ENCODE peak calls at places on chromosomes 13 and 19, in six cellular contexts. E, H, C, J, X and R are unnamed samples.

GRCh38 chr13:24709186-24709913 is 29.1 kb downstream of the ATP12A start:
- DNase-seq in E (no peak), H (no peak), C (peak), J (no peak), X (no peak), R (peak)

GRCh38 chr19:4025317-4025716 is 17.8 kb downstream of the PIAS4 start:
- DNase-seq in E (no peak), H (no peak), C (no peak), J (no peak), X (no peak), R (no peak)

GRCh38 chr19:7348587-7349230 is at the start of gene ARHGEF18:
- DNase-seq in E (peak), H (no peak), C (peak), J (no peak), X (no peak), R (no peak)

GRCh38 chr19:18156841-18157464 is 4.0 kb downstream of the PIK3R2 start:
- DNase-seq in E (no peak), H (peak), C (peak), J (peak), X (peak), R (peak)

GRCh38 chr13:29909975-29910674 is 59.7 kb upstream of the UBL3 start:
- DNase-seq in E (no peak), H (no peak), C (no peak), J (peak), X (no peak), R (peak)

GRCh38 chr19:10009269-10009665 is 1.0 kb downstream of the COL5A3 start:
- DNase-seq in E (peak), H (peak), C (peak), J (peak), X (peak), R (peak)

GRCh38 chr13:25291691-25292090 is 4.4 kb upstream of the MTMR6 start:
- DNase-seq in E (no peak), H (no peak), C (no peak), J (no peak), X (no peak), R (no peak)

GRCh38 chr19:41426952-41427646 is at the start of gene B3GNT8:
- DNase-seq in E (peak), H (peak), C (peak), J (peak), X (peak), R (peak)

GRCh38 chr19:12783226-12783848 is 7.9 kb upstream of the JUNB start:
- DNase-seq in E (peak), H (peak), C (no peak), J (no peak), X (no peak), R (no peak)

GRCh38 chr19:49409441-49410029 is 13.7 kb downstream of the PTH2 start:
- DNase-seq in E (peak), H (no peak), C (no peak), J (no peak), X (no peak), R (no peak)

GRCh38 chr19:36246006-36246391 is 31.1 kb downstream of the ZNF146 start:
- DNase-seq in E (no peak), H (no peak), C (no peak), J (no peak), X (no peak), R (no peak)

GRCh38 chr13:50589651-50590054 is 253.8 kb downstream of the DLEU7 start:
- DNase-seq in E (peak), H (peak), C (no peak), J (no peak), X (no peak), R (no peak)

GRCh38 chr19:34217952-34218817 is 36.2 kb upstream of the GARRE1 start:
- DNase-seq in E (peak), H (peak), C (peak), J (peak), X (peak), R (no peak)

GRCh38 chr13:26111797-26112196 is 60.0 kb upstream of the SHISA2 start:
- DNase-seq in E (no peak), H (no peak), C (no peak), J (no peak), X (no peak), R (no peak)

GRCh38 chr13:60788156-60788829 is 391.3 kb downstream of the TDRD3 start:
- DNase-seq in E (no peak), H (peak), C (no peak), J (peak), X (no peak), R (peak)

GRCh38 chr19:38388310-38389100 is at the start of gene SPRED3:
- DNase-seq in E (no peak), H (no peak), C (no peak), J (no peak), X (no peak), R (no peak)

GRCh38 chr13:113666324-113666660 is 727 bp upstream of the GRK1 start:
- DNase-seq in E (no peak), H (peak), C (peak), J (no peak), X (no peak), R (peak)

GRCh38 chr19:41431426-41432386 is 4.5 kb upstream of the B3GNT8 start:
- DNase-seq in E (peak), H (no peak), C (no peak), J (no peak), X (peak), R (no peak)

GRCh38 chr19:30105723-30106122 is 163.7 kb downstream of the URI1 start:
- DNase-seq in E (no peak), H (no peak), C (no peak), J (no peak), X (no peak), R (no peak)

GRCh38 chr13:74550039-74550438 is 415.8 kb upstream of the KLF12 start:
- DNase-seq in E (peak), H (no peak), C (no peak), J (no peak), X (no peak), R (no peak)

GRCh38 chr13:110552767-110553166 is 8.8 kb downstream of the RAB20 start:
- DNase-seq in E (no peak), H (no peak), C (no peak), J (no peak), X (no peak), R (no peak)

GRCh38 chr19:28667348-28667977 is 545.5 kb downstream of the UQCRFS1 start:
- DNase-seq in E (no peak), H (no peak), C (no peak), J (no peak), X (no peak), R (no peak)

GRCh38 chr19:46787331-46788100 is 878 bp downstream of the SLC1A5 start:
- DNase-seq in E (peak), H (peak), C (peak), J (peak), X (peak), R (peak)

GRCh38 chr19:46789371-46789770 is 977 bp upstream of the SLC1A5 start:
- DNase-seq in E (no peak), H (no peak), C (no peak), J (no peak), X (no peak), R (no peak)

GRCh38 chr19:46788968-46789338 is 559 bp upstream of the SLC1A5 start:
- DNase-seq in E (no peak), H (no peak), C (no peak), J (no peak), X (no peak), R (no peak)

GRCh38 chr19:46787040-46787330 is 1.4 kb downstream of the SLC1A5 start:
- DNase-seq in E (no peak), H (no peak), C (no peak), J (no peak), X (no peak), R (no peak)

GRCh38 chr19:46788101-46788967 is at the start of gene SLC1A5:
- DNase-seq in E (peak), H (peak), C (peak), J (peak), X (peak), R (peak)
- TF ChIP-seq POLR2A in E (peak), H (peak), C (peak), J (peak), X (peak), R (peak)

DNA sequence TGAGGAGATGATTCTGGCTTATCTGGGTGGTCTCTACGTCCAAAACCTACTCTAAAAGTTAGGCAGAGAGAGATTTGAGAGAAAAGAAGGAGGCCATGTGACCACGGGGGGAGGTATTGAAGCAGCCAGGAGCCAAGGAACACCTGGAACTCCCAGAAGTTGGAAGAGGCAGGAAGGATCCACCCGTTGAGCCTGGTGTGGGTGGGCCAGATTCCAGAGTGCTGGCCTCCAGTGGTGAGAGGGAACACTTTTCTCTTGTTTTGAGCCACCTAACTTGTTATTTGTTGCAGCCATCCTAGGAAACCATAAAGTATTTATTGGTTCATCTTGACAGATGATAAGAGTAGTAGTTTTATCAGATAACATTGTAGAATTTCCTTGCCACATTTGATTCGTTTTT is 396.9 kb downstream of the MYO16 start:
- DNase-seq in E (no peak), H (no peak), C (no peak), J (no peak), X (no peak), R (no peak)
- TF ChIP-seq CTCF in E (no peak), H (no peak), C (no peak), J (no peak), X (no peak), R (no peak)

GRCh38 chr13:85990397-85990796 is 191.2 kb upstream of the SLITRK6 start:
- DNase-seq in E (no peak), H (no peak), C (no peak), J (no peak), X (no peak), R (no peak)

GRCh38 chr13:85993567-85993966 is 194.3 kb upstream of the SLITRK6 start:
- DNase-seq in E (no peak), H (no peak), C (no peak), J (no peak), X (no peak), R (no peak)

GRCh38 chr13:85997587-85997986 is 198.4 kb upstream of the SLITRK6 start:
- DNase-seq in E (no peak), H (no peak), C (no peak), J (no peak), X (no peak), R (no peak)

GRCh38 chr13:86000546-86000945 is 201.3 kb upstream of the SLITRK6 start:
- DNase-seq in E (no peak), H (no peak), C (no peak), J (no peak), X (no peak), R (no peak)

GRCh38 chr13:85995788-85996418 is 196.7 kb upstream of the SLITRK6 start:
- DNase-seq in E (no peak), H (no peak), C (no peak), J (no peak), X (no peak), R (no peak)
- H3K4me3 ChIP-seq in E (no peak), H (no peak), C (no peak), J (no peak), X (no peak), R (no peak)

GRCh38 chr19:2813235-2814160 is 6.2 kb upstream of the ZNF554 start:
- DNase-seq in E (no peak), H (no peak), C (no peak), J (no peak), X (no peak), R (no peak)
- TF ChIP-seq POLR2A in E (no peak), H (no peak), C (no peak), J (no peak), X (no peak), R (no peak)